ENCODE peak calls at places on chromosomes 12 and 14, in seven cellular contexts. E is K562, M is HCT116, B is HepG2, Z is GM12878, A is SK-N-SH, Y is H1. I is an unnamed sample.

GRCh38 chr14:97218713-97219355 is 421.7 kb downstream of the VRK1 start:
- DNase-seq in B (no peak), M (no peak), E (no peak), A (peak), Z (no peak), Y (peak), I (no peak)

GRCh38 chr14:69345402-69345801 is 52.7 kb downstream of the ERH start:
- DNase-seq in Y (no peak), E (no peak), Z (no peak), M (no peak), B (no peak), A (no peak), I (peak)

GRCh38 chr12:53287741-53288216 is 7.6 kb upstream of the PFDN5 start:
- DNase-seq in M (no peak), B (peak), Z (peak), A (peak), E (peak), Y (peak), I (peak)

GRCh38 chr12:64801381-64801780 is 23.1 kb upstream of the TBC1D30 start:
- DNase-seq in B (no peak), Y (no peak), A (peak), Z (no peak), E (no peak), M (no peak), I (no peak)

GRCh38 chr12:120468271-120468845 is 1.2 kb downstream of the SRSF9 start:
- DNase-seq in E (no peak), M (no peak), Z (no peak), B (peak), Y (peak), A (peak), I (peak)

GRCh38 chr12:129886541-129886940 is 17.3 kb downstream of the TMEM132D start:
- DNase-seq in B (no peak), M (no peak), A (no peak), E (no peak), Y (peak), Z (no peak), I (no peak)

GRCh38 chr12:52827499-52828090 is 6.5 kb downstream of the KRT79 start:
- DNase-seq in A (no peak), E (no peak), M (no peak), B (no peak), Y (no peak), Z (no peak), I (no peak)

GRCh38 chr14:61284001-61284400 is 2.9 kb upstream of the TMEM30B start:
- DNase-seq in Z (no peak), A (no peak), B (no peak), E (no peak), Y (no peak), M (no peak), I (no peak)

GRCh38 chr14:89325299-89325883 is 91.6 kb downstream of the FOXN3 start:
- DNase-seq in Y (no peak), E (no peak), A (no peak), M (no peak), B (peak), Z (no peak), I (no peak)

GRCh38 chr14:96307434-96307833 is 51.4 kb downstream of the BDKRB1 start:
- DNase-seq in Z (no peak), B (peak), E (no peak), M (no peak), Y (no peak), A (no peak), I (peak)

GRCh38 chr12:78119351-78119918 is 288.7 kb downstream of the NAV3 start:
- DNase-seq in Z (no peak), B (no peak), Y (no peak), E (no peak), A (no peak), M (no peak), I (peak)

GRCh38 chr14:93956082-93956481 is 20.3 kb downstream of the ASB2 start:
- DNase-seq in M (no peak), A (no peak), Y (no peak), E (no peak), B (no peak), Z (no peak), I (no peak)
- TF ChIP-seq JUND in M (no peak), A (no peak), Y (no peak), E (no peak), B (no peak), Z (no peak), I (no peak)

DNA sequence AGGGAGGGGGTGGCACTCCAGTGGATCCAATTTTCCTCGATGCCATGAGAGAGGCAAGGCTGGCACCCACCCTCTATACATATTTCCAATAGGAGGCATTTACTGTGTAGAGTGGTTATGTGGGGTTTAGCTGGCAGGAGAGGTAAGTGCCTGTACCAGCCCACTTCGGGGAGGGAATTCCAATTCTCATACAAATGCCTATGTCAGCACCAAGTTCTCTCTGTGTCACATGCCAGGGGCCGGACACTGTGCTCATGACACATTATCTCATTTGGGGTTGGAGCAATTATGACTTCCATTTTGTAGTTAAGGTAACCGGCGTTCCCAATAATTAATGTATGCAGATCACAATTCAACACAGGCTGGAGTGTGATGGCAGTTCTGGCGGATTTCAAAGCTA is 284.3 kb downstream of the KSR2 start:
- DNase-seq in M (no peak), A (no peak), Z (no peak), B (no peak), E (no peak), Y (no peak), I (no peak)
- TF ChIP-seq JUND in M (no peak), A (no peak), Z (no peak), B (no peak), E (no peak), Y (no peak), I (no peak)

DNA sequence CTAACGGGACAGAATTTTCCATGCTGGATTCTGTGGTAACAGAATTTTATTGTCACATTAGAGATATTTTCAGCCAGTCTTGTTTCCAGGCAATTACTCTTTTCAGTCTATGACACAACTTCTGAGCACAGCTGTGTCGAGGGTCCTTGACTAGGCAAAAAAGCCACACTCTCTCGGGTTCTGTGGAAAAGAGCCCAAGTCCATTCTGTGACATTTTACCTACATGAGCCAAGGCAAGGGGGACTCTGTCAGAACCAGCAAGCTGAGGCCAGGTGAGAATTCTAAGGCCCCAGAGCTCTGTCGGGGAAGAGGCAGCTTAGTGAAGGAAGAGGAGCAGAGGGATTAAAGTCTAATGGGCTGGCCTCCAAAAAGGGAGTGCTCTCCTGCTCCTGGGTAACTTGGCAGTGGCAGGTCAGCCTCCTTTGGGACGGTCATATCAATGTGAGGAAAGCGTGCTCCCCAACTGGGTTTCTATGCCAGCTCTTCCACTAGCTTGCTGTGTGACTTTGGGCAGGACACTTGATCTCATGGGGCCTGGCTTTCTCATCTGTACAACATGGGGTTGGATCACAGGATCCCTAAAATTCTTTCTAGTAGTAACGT is 16.0 kb upstream of the RIC8B start:
- DNase-seq in M (no peak), Y (no peak), A (no peak), E (no peak), Z (no peak), B (no peak), I (no peak)
- TF ChIP-seq JUND in M (no peak), Y (no peak), A (no peak), E (no peak), Z (no peak), B (no peak), I (no peak)

DNA sequence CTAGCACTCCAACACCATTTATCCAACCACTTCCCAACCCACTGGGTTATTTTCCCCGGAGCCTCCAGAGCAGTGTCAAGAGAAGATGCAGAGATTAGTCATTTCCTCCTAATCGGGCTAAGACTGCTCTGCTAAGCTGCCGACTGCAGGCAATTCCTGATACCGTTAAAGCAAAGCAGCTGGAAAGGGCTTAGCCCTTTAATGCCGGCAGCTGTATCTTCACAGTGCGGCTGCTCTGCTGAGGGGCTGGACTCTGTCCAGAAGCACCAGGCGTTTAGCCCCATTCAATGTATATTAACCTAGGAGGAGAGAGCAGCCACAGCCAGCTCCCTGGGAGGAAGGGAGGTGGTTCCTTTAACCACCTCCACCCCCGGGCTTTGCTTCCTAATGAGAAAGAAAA is 11.1 kb downstream of the AQP6 start:
- DNase-seq in A (peak), B (no peak), M (no peak), Z (no peak), Y (no peak), E (peak), I (no peak)
- TF ChIP-seq JUND in A (peak), B (no peak), M (no peak), Z (no peak), Y (no peak), E (peak), I (no peak)

GRCh38 chr14:52268191-52269061 is 928 bp downstream of the PTGDR start:
- DNase-seq in Y (peak), M (no peak), A (peak), B (no peak), E (no peak), Z (no peak), I (no peak)
- TF ChIP-seq JUND in Y (no peak), M (no peak), A (no peak), B (no peak), E (no peak), Z (no peak), I (no peak)

DNA sequence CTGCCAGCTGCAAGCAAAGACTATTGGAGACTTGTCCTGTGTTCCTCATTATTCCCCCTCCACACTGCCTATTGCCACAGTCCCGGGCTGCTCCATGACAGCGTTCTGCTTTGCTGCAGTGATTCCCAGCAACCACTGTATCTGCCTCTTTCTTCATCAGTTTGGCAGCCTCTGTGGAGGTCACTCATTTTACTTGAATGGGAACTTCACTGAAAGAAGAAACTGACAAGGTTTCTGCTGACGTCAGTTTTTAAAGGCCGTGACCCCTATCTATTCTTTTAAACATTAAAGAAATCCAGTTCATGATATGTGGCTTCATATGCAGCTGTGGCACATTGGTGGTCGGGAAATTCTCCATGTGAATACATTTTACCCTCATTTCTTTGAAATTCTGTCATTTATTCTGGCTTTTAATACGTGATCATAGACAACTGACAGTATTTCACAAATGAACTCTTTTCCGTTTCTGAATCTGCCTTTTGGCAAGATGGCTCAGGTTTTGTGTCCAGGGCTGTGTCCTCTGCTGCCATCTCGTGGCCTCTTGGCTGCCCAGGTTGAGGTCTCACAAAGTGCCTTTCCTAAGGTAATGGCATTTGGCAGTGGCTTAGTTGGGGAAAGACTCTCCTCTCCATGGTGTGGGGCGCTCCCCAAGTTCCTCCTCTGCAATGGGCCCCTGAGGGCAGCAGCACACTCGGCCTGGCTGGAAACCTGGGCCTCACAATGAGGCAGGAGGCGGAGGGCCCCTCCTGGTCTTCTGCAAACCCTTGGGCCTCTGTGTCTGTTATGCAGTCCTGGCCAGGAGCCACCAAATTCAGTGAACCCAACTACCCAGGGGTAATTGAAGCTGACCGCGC is 5.9 kb downstream of the TMEM253 start:
- DNase-seq in B (peak), M (peak), Z (no peak), Y (peak), E (peak), A (peak), I (no peak)
- TF ChIP-seq JUND in B (no peak), M (no peak), Z (no peak), Y (no peak), E (peak), A (no peak), I (no peak)

DNA sequence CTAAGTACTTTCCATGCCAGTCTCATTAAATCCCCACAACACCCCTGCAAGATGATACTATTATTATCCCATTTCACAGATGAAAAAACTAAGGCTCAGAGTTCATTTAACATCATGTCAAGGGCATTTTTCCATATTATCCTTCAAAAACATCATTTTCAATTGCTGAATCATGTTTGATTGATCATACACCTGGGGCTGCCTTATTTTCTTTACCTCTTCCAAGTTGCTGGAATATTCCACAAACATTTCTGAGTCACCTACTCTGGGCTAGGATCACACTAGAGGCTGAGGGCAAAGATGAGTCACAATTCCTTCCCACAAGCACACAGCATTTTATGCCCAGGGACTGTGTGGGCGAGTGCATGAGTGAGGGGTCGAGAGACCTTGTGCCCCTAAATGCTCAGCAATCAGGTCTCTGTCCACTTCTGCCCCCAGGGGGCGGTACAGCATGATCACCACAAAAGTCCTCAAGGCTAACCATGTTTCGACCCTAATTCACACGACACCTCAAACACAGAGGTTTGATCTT is 14.1 kb upstream of the TMEM119 start:
- DNase-seq in E (peak), B (peak), M (peak), Z (no peak), Y (peak), A (peak), I (no peak)
- TF ChIP-seq JUND in E (no peak), B (no peak), M (peak), Z (no peak), Y (peak), A (peak), I (no peak)

I was measured in T47D.